ENCODE peak calls at places on chromosomes 1 and 21, in nine cellular contexts. A is MM.1S; U is left ventricle myocardium inferior; Q is thyroid gland; G is fibroblast of lung; O is CD8-positive, alpha-beta T cell; C is suprapubic skin; L is HL-60; V is psoas muscle. T is an unnamed sample.

GRCh38 chr21:28160378-28160777 is 832.3 kb downstream of the LTN1 start:
- DNase-seq in O (no peak), U (no peak), A (no peak), L (no peak), G (no peak), V (peak), C (peak), Q (peak), T (no peak)

GRCh38 chr1:67945733-67946374 is 104.6 kb downstream of the DIRAS3 start:
- DNase-seq in L (no peak), Q (peak), G (no peak), O (no peak), C (no peak), V (no peak), U (peak), A (no peak), T (no peak)

GRCh38 chr1:53587252-53587992 is 128.2 kb downstream of the DMRTB1 start:
- DNase-seq in U (no peak), O (no peak), G (no peak), A (no peak), Q (no peak), L (no peak), C (peak), V (no peak), T (no peak)

GRCh38 chr1:37175666-37176215 is 141.4 kb upstream of the GRIK3 start:
- DNase-seq in O (no peak), A (no peak), Q (no peak), V (no peak), U (no peak), G (no peak), L (no peak), C (no peak), T (no peak)

GRCh38 chr1:151825204-151825603 is 6.4 kb downstream of the RORC start:
- DNase-seq in A (no peak), C (no peak), U (no peak), V (peak), Q (no peak), O (no peak), G (no peak), L (no peak), T (no peak)

GRCh38 chr1:79105499-79105898 is 99.0 kb upstream of the ADGRL4 start:
- DNase-seq in U (no peak), A (no peak), G (peak), C (no peak), O (no peak), L (no peak), V (no peak), Q (no peak), T (no peak)

GRCh38 chr1:218281285-218281684 is 3.8 kb upstream of the RRP15 start:
- DNase-seq in V (no peak), L (no peak), O (no peak), A (peak), C (no peak), Q (no peak), G (no peak), U (no peak), T (no peak)

GRCh38 chr1:85576642-85577420 is 3.7 kb upstream of the CCN1 start:
- DNase-seq in Q (peak), A (peak), G (peak), C (peak), L (peak), O (peak), U (peak), V (peak), T (peak)

GRCh38 chr21:34968414-34969333 is 80.4 kb downstream of the RUNX1 start:
- DNase-seq in V (no peak), A (no peak), U (no peak), Q (no peak), O (no peak), C (no peak), L (peak), G (peak), T (no peak)

GRCh38 chr1:84862810-84863251 is 30.2 kb downstream of the LPAR3 start:
- DNase-seq in A (peak), V (no peak), O (peak), L (no peak), U (no peak), G (no peak), C (no peak), Q (no peak), T (no peak)

GRCh38 chr1:229456016-229456415 is 22.1 kb upstream of the ACTA1 start:
- DNase-seq in Q (no peak), A (no peak), G (peak), O (no peak), V (no peak), U (no peak), L (no peak), C (no peak), T (no peak)

GRCh38 chr21:45421846-45422775 is 17.1 kb downstream of the COL18A1 start:
- DNase-seq in L (no peak), G (no peak), A (no peak), Q (no peak), V (peak), U (peak), C (no peak), O (no peak), T (no peak)

GRCh38 chr1:63746129-63746864 is 27.5 kb upstream of the ROR1 start:
- DNase-seq in U (no peak), C (no peak), A (no peak), V (no peak), O (no peak), Q (no peak), L (peak), G (peak), T (peak)

GRCh38 chr21:9758141-9758540 is 763.2 kb upstream of the TPTE start:
- DNase-seq in C (no peak), A (no peak), V (no peak), U (no peak), O (no peak), Q (no peak), G (no peak), L (no peak), T (no peak)

GRCh38 chr1:179803916-179804315 is 60.8 kb downstream of the FAM163A start:
- DNase-seq in A (no peak), O (no peak), Q (no peak), G (peak), U (no peak), C (no peak), L (no peak), V (no peak), T (no peak)

GRCh38 chr1:210293191-210293607 is 35.5 kb upstream of the HHAT start:
- DNase-seq in G (peak), O (no peak), A (no peak), V (peak), L (no peak), Q (no peak), U (peak), C (peak), T (peak)

GRCh38 chr1:174116042-174116441 is 43.3 kb upstream of the RABGAP1L start:
- DNase-seq in L (no peak), V (no peak), A (no peak), O (no peak), C (no peak), G (peak), Q (no peak), U (no peak), T (no peak)

GRCh38 chr1:118578276-118578675 is 393.2 kb upstream of the SPAG17 start:
- DNase-seq in G (no peak), A (no peak), Q (no peak), V (no peak), L (no peak), O (no peak), C (no peak), U (no peak), T (no peak)

GRCh38 chr1:184800876-184801275 is 46.2 kb upstream of the EDEM3 start:
- DNase-seq in V (no peak), C (no peak), Q (no peak), U (no peak), O (no peak), G (no peak), L (no peak), A (no peak), T (no peak)

GRCh38 chr1:94757931-94758330 is 62.2 kb upstream of the SLC44A3 start:
- DNase-seq in L (no peak), Q (no peak), O (no peak), C (no peak), A (no peak), G (no peak), U (peak), V (peak), T (no peak)

GRCh38 chr1:53410100-53410541 is 49.1 kb upstream of the DMRTB1 start:
- DNase-seq in V (no peak), U (no peak), A (no peak), L (no peak), C (no peak), G (no peak), Q (no peak), O (peak), T (no peak)

GRCh38 chr1:150194381-150195031 is 41.4 kb downstream of the ANP32E start:
- DNase-seq in C (no peak), V (no peak), A (no peak), U (no peak), G (no peak), L (no peak), Q (no peak), O (no peak), T (no peak)

GRCh38 chr1:220113136-220113695 is 19.3 kb downstream of the IARS2 start:
- DNase-seq in A (peak), L (peak), Q (no peak), U (no peak), G (peak), V (no peak), O (peak), C (no peak), T (no peak)

GRCh38 chr21:42056468-42056867 is 14.6 kb upstream of the UMODL1 start:
- DNase-seq in Q (no peak), G (peak), L (no peak), V (no peak), O (no peak), C (no peak), A (no peak), U (no peak), T (no peak)
- H3K27ac ChIP-seq in Q (no peak), G (peak), L (no peak), V (no peak), O (no peak), C (peak), A (no peak), U (peak), T (peak)

DNA sequence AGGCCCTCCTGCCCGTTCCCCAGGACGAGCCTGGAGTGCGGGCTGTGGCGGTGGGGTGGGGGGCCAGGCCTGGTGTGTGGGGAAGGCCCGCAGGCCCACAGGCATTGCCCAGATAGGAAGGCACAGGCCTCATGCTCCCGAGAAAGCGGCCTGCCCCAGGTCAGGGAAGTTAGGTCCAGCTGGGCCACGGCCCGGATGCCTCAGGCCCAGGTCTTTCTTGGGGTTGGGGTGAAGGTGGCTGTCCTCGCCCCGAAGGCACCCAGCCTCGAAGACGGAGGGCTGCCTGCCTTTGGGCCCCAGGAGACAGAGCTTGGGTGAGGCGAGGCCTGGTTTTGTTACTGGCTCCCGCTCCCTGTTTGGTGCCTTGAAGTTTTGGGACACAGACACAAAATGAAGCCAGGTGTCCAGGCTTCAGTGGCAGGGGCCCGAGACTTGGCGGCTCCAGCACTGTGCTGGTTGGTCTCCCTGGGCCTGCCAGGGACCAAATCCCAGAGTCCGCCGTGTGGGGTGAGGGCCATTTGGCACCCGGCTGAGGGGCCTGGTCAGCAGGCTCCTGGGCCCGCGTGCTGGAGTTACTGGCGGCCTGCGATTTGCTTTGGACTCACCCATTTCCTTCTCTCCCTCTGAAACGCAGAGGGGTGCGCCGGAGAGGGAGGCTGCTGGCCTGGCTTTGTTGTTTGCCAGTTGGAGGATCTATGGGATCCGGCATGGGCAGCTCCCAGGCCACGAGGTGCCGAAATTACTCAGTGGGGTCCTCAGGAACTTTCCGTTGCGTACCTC is 2.0 kb downstream of the SKI start:
- DNase-seq in U (peak), V (peak), G (peak), O (no peak), A (no peak), L (no peak), Q (peak), C (peak), T (no peak)
- H3K4me3 ChIP-seq in U (peak), V (peak), G (peak), O (peak), A (peak), L (peak), Q (peak), C (peak), T (peak)

DNA sequence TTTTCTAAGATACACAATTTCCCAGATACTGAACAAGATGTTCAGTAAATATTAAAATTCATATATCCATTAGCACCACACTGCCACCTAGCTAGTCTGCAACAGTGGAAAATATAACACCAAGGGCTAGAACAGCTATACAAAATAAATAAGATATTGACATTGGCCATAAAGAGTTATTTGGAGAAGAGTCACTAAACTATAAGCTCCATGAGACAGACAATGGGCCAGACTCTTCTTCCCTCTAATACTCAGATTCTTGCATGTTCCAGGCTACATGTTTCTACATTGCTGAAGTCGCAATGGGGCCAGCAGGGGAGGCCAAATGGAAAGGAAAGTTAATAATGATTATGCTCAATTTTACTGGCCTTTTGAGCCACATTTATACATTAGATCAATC is 21.5 kb downstream of the SPATA6 start:
- DNase-seq in Q (no peak), O (no peak), G (peak), V (no peak), C (no peak), A (no peak), L (no peak), U (no peak), T (no peak)
- TF ChIP-seq CTCF in Q (no peak), O (no peak), G (peak), V (peak), C (no peak), A (no peak), L (no peak), U (peak), T (peak)

DNA sequence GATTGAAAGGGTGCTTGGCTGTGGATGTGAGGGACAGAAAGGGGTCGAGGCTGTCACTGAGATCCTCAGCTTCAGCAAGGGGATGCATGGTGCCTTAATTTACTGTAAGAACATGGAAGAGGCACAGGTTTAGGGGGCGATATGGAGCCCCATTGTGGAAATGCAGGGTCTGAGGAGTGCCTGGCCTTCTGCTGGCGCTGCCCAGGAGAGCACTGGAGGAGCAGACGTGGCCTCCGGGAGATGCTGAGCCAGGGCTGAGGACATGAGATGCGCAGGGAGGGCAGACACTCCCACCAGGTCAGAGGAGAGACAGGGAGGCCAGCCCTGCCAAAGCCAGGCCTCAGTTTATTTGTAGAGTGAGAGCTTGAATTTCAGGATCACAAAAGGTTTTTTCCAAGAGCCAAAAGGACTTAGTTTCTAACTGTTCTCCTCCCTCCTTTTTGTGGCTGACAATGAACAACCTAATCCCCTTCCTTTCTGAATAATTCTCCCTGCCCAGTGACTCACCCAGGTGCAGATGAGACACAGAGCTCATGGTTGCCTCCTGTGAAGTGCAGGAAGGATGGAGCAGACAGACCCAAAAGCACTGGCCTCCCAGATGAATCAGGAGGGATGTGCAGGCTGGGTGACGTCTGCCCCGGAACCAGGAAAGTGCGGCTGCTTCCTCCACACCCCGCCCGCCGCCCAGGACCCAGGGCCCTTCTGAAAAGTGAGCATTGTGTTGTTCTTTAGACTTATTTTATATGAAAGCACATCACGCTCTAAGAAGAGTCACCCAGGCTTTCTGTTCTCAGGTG is 73.0 kb upstream of the TMPRSS2 start:
- DNase-seq in U (no peak), O (no peak), A (no peak), Q (no peak), V (no peak), C (no peak), G (no peak), L (no peak), T (no peak)
- H3K27ac ChIP-seq in U (no peak), O (no peak), A (no peak), Q (peak), V (no peak), C (no peak), G (no peak), L (no peak), T (no peak)

DNA sequence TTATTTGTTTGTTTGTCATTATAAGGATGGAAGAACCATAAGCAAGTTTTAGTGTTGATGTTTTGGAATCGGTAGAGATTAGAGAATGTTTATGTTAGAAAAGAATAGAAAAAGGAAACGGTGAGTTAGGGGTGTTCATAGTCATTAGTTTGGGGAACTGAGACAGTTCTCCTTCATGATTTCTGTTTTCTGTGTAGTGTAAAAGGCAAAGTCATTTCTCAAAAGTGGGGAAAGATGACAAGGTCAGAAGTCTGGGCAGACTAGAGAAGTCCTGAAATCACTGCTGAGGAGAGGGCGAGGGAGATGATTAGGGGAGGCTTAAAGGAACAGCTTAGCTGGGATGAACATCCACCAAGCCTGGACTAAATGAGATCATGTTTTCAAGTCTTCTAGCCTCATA is 498.9 kb downstream of the TTLL7 start:
- DNase-seq in C (no peak), U (no peak), L (no peak), O (no peak), G (no peak), V (no peak), Q (no peak), A (no peak), T (no peak)
- H3K4me3 ChIP-seq in C (no peak), U (no peak), L (no peak), O (no peak), G (no peak), V (no peak), Q (no peak), A (no peak), T (no peak)

GRCh38 chr1:170310014-170310405 is 164.3 kb downstream of the NTMT2 start:
- DNase-seq in V (no peak), A (no peak), O (no peak), G (no peak), L (no peak), U (no peak), C (no peak), Q (no peak), T (no peak)

GRCh38 chr1:170307426-170307825 is 161.7 kb downstream of the NTMT2 start:
- DNase-seq in L (no peak), Q (no peak), O (no peak), G (peak), V (no peak), U (no peak), C (no peak), A (no peak), T (no peak)

GRCh38 chr1:170309389-170310013 is 163.7 kb downstream of the NTMT2 start:
- DNase-seq in U (no peak), V (no peak), G (peak), A (no peak), L (no peak), C (no peak), O (no peak), Q (no peak), T (peak)

GRCh38 chr1:170305777-170306299 is 160.1 kb downstream of the NTMT2 start:
- DNase-seq in U (no peak), L (no peak), G (peak), O (no peak), C (no peak), A (no peak), Q (no peak), V (no peak), T (no peak)

GRCh38 chr1:170306948-170307347 is 161.2 kb downstream of the NTMT2 start:
- DNase-seq in O (no peak), Q (no peak), V (no peak), U (no peak), G (no peak), L (no peak), A (no peak), C (no peak), T (no peak)
- TF ChIP-seq CTCF in O (no peak), Q (no peak), V (no peak), U (no peak), G (no peak), L (no peak), A (no peak), C (no peak), T (no peak)

GRCh38 chr1:40753142-40753882 is 30.3 kb upstream of the KCNQ4 start:
- DNase-seq in G (no peak), A (no peak), L (no peak), O (no peak), V (no peak), C (no peak), Q (no peak), U (no peak), T (no peak)

GRCh38 chr1:40748841-40749718 is 34.5 kb upstream of the KCNQ4 start:
- DNase-seq in Q (no peak), V (peak), A (no peak), L (no peak), C (no peak), O (no peak), G (no peak), U (no peak), T (no peak)

GRCh38 chr1:40751802-40752201 is 31.8 kb upstream of the KCNQ4 start:
- DNase-seq in G (no peak), V (no peak), L (no peak), Q (no peak), O (no peak), A (no peak), C (no peak), U (no peak), T (no peak)

GRCh38 chr1:40749817-40750216 is 33.8 kb upstream of the KCNQ4 start:
- DNase-seq in L (no peak), O (no peak), C (no peak), V (no peak), U (no peak), G (no peak), A (no peak), Q (no peak), T (no peak)

GRCh38 chr1:40750326-40750975 is 33.1 kb upstream of the KCNQ4 start:
- DNase-seq in U (no peak), L (no peak), V (no peak), C (no peak), G (no peak), O (no peak), A (no peak), Q (no peak), T (no peak)
- H3K27ac ChIP-seq in U (no peak), L (no peak), V (peak), C (no peak), G (no peak), O (no peak), A (no peak), Q (no peak), T (peak)

DNA sequence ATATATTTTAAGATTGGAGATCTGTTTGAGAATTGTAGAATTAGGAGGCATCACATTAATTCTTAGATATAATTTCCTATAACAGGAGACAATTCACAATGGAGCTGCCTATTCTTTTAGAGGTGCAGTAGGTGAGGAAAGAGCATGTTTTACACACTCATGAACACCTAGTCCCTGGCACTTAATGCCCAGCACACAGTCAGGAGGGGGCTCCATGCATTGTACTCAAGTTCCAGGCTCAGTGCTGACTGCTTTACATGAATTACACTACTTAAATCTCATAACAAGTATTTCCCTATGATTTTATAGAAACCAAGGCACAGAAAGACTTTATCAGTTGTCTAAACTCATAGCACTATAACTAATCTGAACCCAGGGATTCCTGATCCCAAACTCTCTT is 360 bp upstream of the GBP3 start:
- DNase-seq in A (peak), U (no peak), O (no peak), V (no peak), G (no peak), C (no peak), L (no peak), Q (no peak), T (no peak)
- H3K4me3 ChIP-seq in A (peak), U (peak), O (peak), V (peak), G (peak), C (peak), L (no peak), Q (no peak), T (peak)

GRCh38 chr1:47616036-47616435 is 178.2 kb downstream of the FOXD2 start:
- DNase-seq in L (no peak), U (no peak), A (no peak), C (peak), G (no peak), O (peak), Q (no peak), V (no peak), T (no peak)
- TF ChIP-seq CTCF in L (no peak), U (no peak), A (no peak), C (no peak), G (no peak), O (no peak), Q (no peak), V (no peak), T (no peak)